ENCODE peak calls at places on chromosomes 16 and 17, in ten cellular contexts. One of them, this sample, is unnamed.

GRCh38 chr17:19610879-19611278 is 37.7 kb upstream of the ALDH3A2 start:
- DNase-seq in right atrium auricular region: no peak
- DNase-seq in neural crest cell: no peak
- DNase-seq in fibroblast of villous mesenchyme: no peak
- DNase-seq in transverse colon: no peak
- DNase-seq in fibroblast of mammary gland: no peak
- DNase-seq in fibroblast of the aortic adventitia: no peak
- DNase-seq in osteoblast: no peak
- DNase-seq in CD8-positive, alpha-beta T cell: no peak
- DNase-seq in astrocyte of the spinal cord: no peak
- DNase-seq in this sample: no peak

GRCh38 chr17:17347956-17348871 is 45.0 kb downstream of the NT5M start:
- DNase-seq in transverse colon: no peak
- DNase-seq in CD8-positive, alpha-beta T cell: no peak
- DNase-seq in right atrium auricular region: no peak
- DNase-seq in osteoblast: peak; percentile 25
- DNase-seq in fibroblast of the aortic adventitia: no peak
- DNase-seq in neural crest cell: no peak
- DNase-seq in fibroblast of mammary gland: no peak
- DNase-seq in fibroblast of villous mesenchyme: no peak
- DNase-seq in astrocyte of the spinal cord: no peak
- DNase-seq in this sample: no peak

GRCh38 chr17:32528825-32529224 is 42.0 kb downstream of the CDK5R1 start:
- DNase-seq in CD8-positive, alpha-beta T cell: no peak
- DNase-seq in fibroblast of the aortic adventitia: no peak
- DNase-seq in neural crest cell: no peak
- DNase-seq in right atrium auricular region: no peak
- DNase-seq in fibroblast of mammary gland: no peak
- DNase-seq in astrocyte of the spinal cord: no peak
- DNase-seq in osteoblast: no peak
- DNase-seq in fibroblast of villous mesenchyme: no peak
- DNase-seq in transverse colon: no peak
- DNase-seq in this sample: no peak

GRCh38 chr17:77501101-77501566 is 360.4 kb downstream of the SEC14L1 start:
- DNase-seq in CD8-positive, alpha-beta T cell: peak; percentile 33
- DNase-seq in neural crest cell: no peak
- DNase-seq in osteoblast: peak; percentile 95
- DNase-seq in fibroblast of the aortic adventitia: peak; percentile 23
- DNase-seq in fibroblast of mammary gland: peak; percentile 32
- DNase-seq in astrocyte of the spinal cord: no peak
- DNase-seq in transverse colon: peak; percentile 6
- DNase-seq in right atrium auricular region: no peak
- DNase-seq in fibroblast of villous mesenchyme: no peak
- DNase-seq in this sample: no peak

GRCh38 chr16:5642470-5642869 is 544.9 kb upstream of the EEF2KMT start:
- DNase-seq in transverse colon: no peak
- DNase-seq in astrocyte of the spinal cord: no peak
- DNase-seq in osteoblast: no peak
- DNase-seq in neural crest cell: no peak
- DNase-seq in right atrium auricular region: no peak
- DNase-seq in fibroblast of mammary gland: no peak
- DNase-seq in fibroblast of villous mesenchyme: no peak
- DNase-seq in fibroblast of the aortic adventitia: no peak
- DNase-seq in CD8-positive, alpha-beta T cell: no peak
- DNase-seq in this sample: no peak

GRCh38 chr16:57497121-57497520 is 10.8 kb upstream of the DOK4 start:
- DNase-seq in transverse colon: no peak
- DNase-seq in neural crest cell: no peak
- DNase-seq in right atrium auricular region: no peak
- DNase-seq in fibroblast of the aortic adventitia: no peak
- DNase-seq in osteoblast: peak; percentile 29
- DNase-seq in fibroblast of villous mesenchyme: no peak
- DNase-seq in CD8-positive, alpha-beta T cell: no peak
- DNase-seq in fibroblast of mammary gland: no peak
- DNase-seq in astrocyte of the spinal cord: no peak
- DNase-seq in this sample: no peak

GRCh38 chr17:5745091-5745820 is 160.9 kb upstream of the NLRP1 start:
- DNase-seq in fibroblast of villous mesenchyme: no peak
- DNase-seq in transverse colon: no peak
- DNase-seq in osteoblast: no peak
- DNase-seq in right atrium auricular region: peak; percentile 18
- DNase-seq in astrocyte of the spinal cord: no peak
- DNase-seq in fibroblast of the aortic adventitia: no peak
- DNase-seq in neural crest cell: no peak
- DNase-seq in CD8-positive, alpha-beta T cell: no peak
- DNase-seq in fibroblast of mammary gland: no peak
- DNase-seq in this sample: no peak

GRCh38 chr17:61474934-61475333 is 22.7 kb downstream of the TBX4 start:
- DNase-seq in right atrium auricular region: no peak
- DNase-seq in CD8-positive, alpha-beta T cell: no peak
- DNase-seq in fibroblast of mammary gland: no peak
- DNase-seq in fibroblast of the aortic adventitia: no peak
- DNase-seq in fibroblast of villous mesenchyme: no peak
- DNase-seq in osteoblast: no peak
- DNase-seq in astrocyte of the spinal cord: no peak
- DNase-seq in transverse colon: no peak
- DNase-seq in neural crest cell: no peak
- DNase-seq in this sample: no peak

GRCh38 chr16:85436207-85436606 is 176.9 kb upstream of the GSE1 start:
- DNase-seq in fibroblast of the aortic adventitia: peak; percentile 15
- DNase-seq in transverse colon: no peak
- DNase-seq in neural crest cell: no peak
- DNase-seq in astrocyte of the spinal cord: no peak
- DNase-seq in fibroblast of mammary gland: no peak
- DNase-seq in right atrium auricular region: no peak
- DNase-seq in osteoblast: peak; percentile 94
- DNase-seq in fibroblast of villous mesenchyme: no peak
- DNase-seq in CD8-positive, alpha-beta T cell: no peak
- DNase-seq in this sample: no peak

GRCh38 chr17:76643553-76644148 is at the start of gene ST6GALNAC1:
- DNase-seq in fibroblast of villous mesenchyme: no peak
- DNase-seq in right atrium auricular region: no peak
- DNase-seq in fibroblast of the aortic adventitia: no peak
- DNase-seq in neural crest cell: no peak
- DNase-seq in fibroblast of mammary gland: no peak
- DNase-seq in osteoblast: no peak
- DNase-seq in CD8-positive, alpha-beta T cell: peak; percentile 39
- DNase-seq in astrocyte of the spinal cord: no peak
- DNase-seq in transverse colon: peak; percentile 88
- DNase-seq in this sample: no peak

GRCh38 chr17:48541036-48541573 is 3.8 kb downstream of the HOXB2 start:
- DNase-seq in neural crest cell: no peak
- DNase-seq in fibroblast of the aortic adventitia: peak; percentile 51
- DNase-seq in right atrium auricular region: no peak
- DNase-seq in CD8-positive, alpha-beta T cell: no peak
- DNase-seq in astrocyte of the spinal cord: peak; percentile 46
- DNase-seq in transverse colon: no peak
- DNase-seq in fibroblast of mammary gland: no peak
- DNase-seq in osteoblast: peak; percentile 72
- DNase-seq in fibroblast of villous mesenchyme: no peak
- DNase-seq in this sample: no peak

GRCh38 chr17:19650826-19651225 is 2.3 kb downstream of the ALDH3A2 start:
- DNase-seq in astrocyte of the spinal cord: peak; percentile 35
- DNase-seq in neural crest cell: no peak
- DNase-seq in osteoblast: peak; percentile 84
- DNase-seq in right atrium auricular region: no peak
- DNase-seq in fibroblast of mammary gland: peak; percentile 49
- DNase-seq in CD8-positive, alpha-beta T cell: no peak
- DNase-seq in transverse colon: no peak
- DNase-seq in fibroblast of the aortic adventitia: no peak
- DNase-seq in fibroblast of villous mesenchyme: no peak
- DNase-seq in this sample: peak; percentile 20

GRCh38 chr16:74829637-74830036 is 55.0 kb upstream of the FA2H start:
- DNase-seq in neural crest cell: no peak
- DNase-seq in osteoblast: no peak
- DNase-seq in CD8-positive, alpha-beta T cell: no peak
- DNase-seq in astrocyte of the spinal cord: no peak
- DNase-seq in transverse colon: no peak
- DNase-seq in right atrium auricular region: no peak
- DNase-seq in fibroblast of the aortic adventitia: no peak
- DNase-seq in fibroblast of villous mesenchyme: peak; percentile 62
- DNase-seq in fibroblast of mammary gland: no peak
- DNase-seq in this sample: no peak

GRCh38 chr17:17387461-17388362 is 84.5 kb downstream of the NT5M start:
- DNase-seq in fibroblast of mammary gland: no peak
- DNase-seq in astrocyte of the spinal cord: no peak
- DNase-seq in transverse colon: peak; percentile 77
- DNase-seq in right atrium auricular region: no peak
- DNase-seq in osteoblast: peak; percentile 56
- DNase-seq in CD8-positive, alpha-beta T cell: no peak
- DNase-seq in fibroblast of the aortic adventitia: no peak
- DNase-seq in fibroblast of villous mesenchyme: no peak
- DNase-seq in neural crest cell: no peak
- DNase-seq in this sample: peak; percentile 70

GRCh38 chr17:42982266-42982665 is 1.9 kb downstream of the RUNDC1 start:
- DNase-seq in transverse colon: no peak
- DNase-seq in CD8-positive, alpha-beta T cell: no peak
- DNase-seq in fibroblast of the aortic adventitia: no peak
- DNase-seq in fibroblast of mammary gland: no peak
- DNase-seq in right atrium auricular region: no peak
- DNase-seq in fibroblast of villous mesenchyme: peak; percentile 12
- DNase-seq in astrocyte of the spinal cord: no peak
- DNase-seq in neural crest cell: no peak
- DNase-seq in osteoblast: peak; percentile 2
- DNase-seq in this sample: no peak

GRCh38 chr17:42984486-42984885 is 4.1 kb downstream of the RUNDC1 start:
- DNase-seq in CD8-positive, alpha-beta T cell: no peak
- DNase-seq in right atrium auricular region: no peak
- DNase-seq in fibroblast of villous mesenchyme: no peak
- DNase-seq in osteoblast: no peak
- DNase-seq in astrocyte of the spinal cord: no peak
- DNase-seq in neural crest cell: no peak
- DNase-seq in fibroblast of the aortic adventitia: peak; percentile 86
- DNase-seq in fibroblast of mammary gland: no peak
- DNase-seq in transverse colon: no peak
- DNase-seq in this sample: no peak

GRCh38 chr17:42980274-42980765 is at the start of gene RUNDC1:
- DNase-seq in neural crest cell: peak; percentile 83
- DNase-seq in fibroblast of villous mesenchyme: peak; percentile 83
- DNase-seq in fibroblast of mammary gland: peak; percentile 68
- DNase-seq in astrocyte of the spinal cord: peak; percentile 89
- DNase-seq in osteoblast: peak; percentile 99
- DNase-seq in CD8-positive, alpha-beta T cell: peak; percentile 90
- DNase-seq in fibroblast of the aortic adventitia: peak; percentile 71
- DNase-seq in transverse colon: peak; percentile 99
- DNase-seq in right atrium auricular region: peak; percentile 93
- DNase-seq in this sample: peak; percentile 86

GRCh38 chr17:42979511-42980273 is at the start of gene PTGES3L:
- DNase-seq in astrocyte of the spinal cord: peak; percentile 48
- DNase-seq in fibroblast of villous mesenchyme: peak; percentile 53
- DNase-seq in CD8-positive, alpha-beta T cell: peak; percentile 42
- DNase-seq in fibroblast of the aortic adventitia: peak; percentile 27
- DNase-seq in osteoblast: peak; percentile 94
- DNase-seq in fibroblast of mammary gland: no peak
- DNase-seq in neural crest cell: no peak
- DNase-seq in transverse colon: peak; percentile 63
- DNase-seq in right atrium auricular region: no peak
- DNase-seq in this sample: peak; percentile 38

DNA sequence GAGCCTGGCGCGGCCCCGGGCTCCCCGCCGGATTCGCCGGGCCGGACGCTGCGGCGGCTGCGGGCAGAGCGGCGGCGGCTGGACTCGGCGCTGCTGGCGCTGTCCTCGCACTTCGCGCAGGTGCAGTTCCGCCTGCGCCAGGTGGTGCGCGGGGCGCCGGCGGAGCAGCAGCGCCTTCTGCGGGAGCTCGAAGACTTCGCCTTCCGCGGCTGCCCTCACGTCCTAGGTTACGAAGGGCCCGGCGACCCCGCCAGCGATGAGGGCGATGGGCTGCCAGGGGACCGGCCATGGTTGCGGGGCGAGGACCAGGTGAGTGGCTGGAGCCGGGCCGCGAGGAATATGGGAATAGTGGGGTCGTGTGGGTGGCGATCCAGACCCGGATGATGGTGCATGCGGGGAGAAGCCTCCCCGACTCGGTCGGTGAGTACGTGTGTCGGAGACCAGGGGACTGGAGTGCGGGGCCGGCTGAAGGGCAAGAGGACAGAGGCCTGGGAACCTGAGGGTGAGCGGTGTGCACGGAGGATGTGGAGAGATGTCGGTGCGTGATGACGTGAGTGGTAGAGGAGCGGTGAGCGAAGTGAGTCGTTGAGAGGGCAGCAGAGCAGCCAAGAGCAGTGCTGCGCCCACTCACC is 517 bp downstream of the RUNDC1 start:
- DNase-seq in fibroblast of mammary gland: peak; percentile 62
- DNase-seq in osteoblast: peak; percentile 93
- DNase-seq in neural crest cell: peak; percentile 19
- DNase-seq in CD8-positive, alpha-beta T cell: peak; percentile 60
- DNase-seq in astrocyte of the spinal cord: peak; percentile 24
- DNase-seq in right atrium auricular region: no peak
- DNase-seq in fibroblast of the aortic adventitia: peak; percentile 39
- DNase-seq in fibroblast of villous mesenchyme: peak; percentile 52
- DNase-seq in transverse colon: peak; percentile 71
- DNase-seq in this sample: peak; percentile 50
- TF ChIP-seq CTCF in fibroblast of mammary gland: no peak
- TF ChIP-seq CTCF in osteoblast: no peak
- TF ChIP-seq CTCF in neural crest cell: no peak
- TF ChIP-seq CTCF in CD8-positive, alpha-beta T cell: peak; percentile 50
- TF ChIP-seq CTCF in astrocyte of the spinal cord: no peak
- TF ChIP-seq CTCF in right atrium auricular region: peak; percentile 32
- TF ChIP-seq CTCF in fibroblast of the aortic adventitia: no peak
- TF ChIP-seq CTCF in fibroblast of villous mesenchyme: no peak
- TF ChIP-seq CTCF in transverse colon: peak; percentile 25
- TF ChIP-seq CTCF in this sample: peak; percentile 36

GRCh38 chr16:636206-637080 is at the start of gene METTL26:
- DNase-seq in fibroblast of mammary gland: peak; percentile 91
- DNase-seq in fibroblast of villous mesenchyme: peak; percentile 94
- DNase-seq in right atrium auricular region: peak; percentile 96
- DNase-seq in CD8-positive, alpha-beta T cell: peak; percentile 94
- DNase-seq in osteoblast: peak; percentile 100
- DNase-seq in fibroblast of the aortic adventitia: peak; percentile 93
- DNase-seq in transverse colon: peak; percentile 97
- DNase-seq in astrocyte of the spinal cord: peak; percentile 95
- DNase-seq in neural crest cell: peak; percentile 93
- DNase-seq in this sample: peak; percentile 95
- TF ChIP-seq CTCF in fibroblast of mammary gland: no peak
- TF ChIP-seq CTCF in fibroblast of villous mesenchyme: no peak
- TF ChIP-seq CTCF in right atrium auricular region: no peak
- TF ChIP-seq CTCF in CD8-positive, alpha-beta T cell: no peak
- TF ChIP-seq CTCF in osteoblast: no peak
- TF ChIP-seq CTCF in fibroblast of the aortic adventitia: no peak
- TF ChIP-seq CTCF in transverse colon: peak; percentile 3
- TF ChIP-seq CTCF in astrocyte of the spinal cord: no peak
- TF ChIP-seq CTCF in neural crest cell: no peak
- TF ChIP-seq CTCF in this sample: no peak

GRCh38 chr16:19884611-19885455 is at the start of gene GPRC5B:
- DNase-seq in fibroblast of villous mesenchyme: peak; percentile 42
- DNase-seq in osteoblast: peak; percentile 90
- DNase-seq in neural crest cell: peak; percentile 33
- DNase-seq in astrocyte of the spinal cord: no peak
- DNase-seq in right atrium auricular region: no peak
- DNase-seq in CD8-positive, alpha-beta T cell: peak; percentile 46
- DNase-seq in transverse colon: peak; percentile 34
- DNase-seq in fibroblast of mammary gland: no peak
- DNase-seq in fibroblast of the aortic adventitia: peak; percentile 36
- DNase-seq in this sample: no peak
- TF ChIP-seq CTCF in fibroblast of villous mesenchyme: no peak
- TF ChIP-seq CTCF in osteoblast: no peak
- TF ChIP-seq CTCF in neural crest cell: peak; percentile 22
- TF ChIP-seq CTCF in astrocyte of the spinal cord: peak; percentile 10
- TF ChIP-seq CTCF in right atrium auricular region: no peak
- TF ChIP-seq CTCF in CD8-positive, alpha-beta T cell: no peak
- TF ChIP-seq CTCF in transverse colon: no peak
- TF ChIP-seq CTCF in fibroblast of mammary gland: no peak
- TF ChIP-seq CTCF in fibroblast of the aortic adventitia: no peak
- TF ChIP-seq CTCF in this sample: peak; percentile 8

GRCh38 chr17:57552114-57552601 is 192.9 kb downstream of the CCDC182 start:
- DNase-seq in osteoblast: no peak
- DNase-seq in fibroblast of mammary gland: peak; percentile 22
- DNase-seq in fibroblast of the aortic adventitia: no peak
- DNase-seq in CD8-positive, alpha-beta T cell: peak; percentile 42
- DNase-seq in fibroblast of villous mesenchyme: peak; percentile 76
- DNase-seq in neural crest cell: peak; percentile 58
- DNase-seq in astrocyte of the spinal cord: peak; percentile 57
- DNase-seq in right atrium auricular region: no peak
- DNase-seq in transverse colon: peak; percentile 39
- DNase-seq in this sample: no peak
- TF ChIP-seq CTCF in osteoblast: peak; percentile 54
- TF ChIP-seq CTCF in fibroblast of mammary gland: peak; percentile 50
- TF ChIP-seq CTCF in fibroblast of the aortic adventitia: peak; percentile 38
- TF ChIP-seq CTCF in CD8-positive, alpha-beta T cell: no peak
- TF ChIP-seq CTCF in fibroblast of villous mesenchyme: peak; percentile 67
- TF ChIP-seq CTCF in neural crest cell: peak; percentile 59
- TF ChIP-seq CTCF in astrocyte of the spinal cord: peak; percentile 83
- TF ChIP-seq CTCF in right atrium auricular region: peak; percentile 66
- TF ChIP-seq CTCF in transverse colon: peak; percentile 21
- TF ChIP-seq CTCF in this sample: no peak